ENCODE peak calls at places on chromosomes 13 and 19, in five cellular contexts. F, S, R, Q and T are unnamed samples.

GRCh38 chr13:42883771-42884170 is 102.4 kb downstream of the FAM216B start:
- DNase-seq in F (peak), S (no peak), R (no peak), Q (peak), T (no peak)

GRCh38 chr19:11539495-11540365 is 1.1 kb downstream of the CNN1 start:
- DNase-seq in F (no peak), S (no peak), R (peak), Q (no peak), T (peak)

GRCh38 chr19:46624958-46625661 is at the start of gene PTGIR:
- DNase-seq in F (peak), S (no peak), R (no peak), Q (no peak), T (peak)

GRCh38 chr13:95367309-95367843 is 66.1 kb upstream of the ABCC4 start:
- DNase-seq in F (peak), S (no peak), R (no peak), Q (no peak), T (no peak)

GRCh38 chr19:10988921-10989320 is 28.1 kb downstream of the SMARCA4 start:
- DNase-seq in F (no peak), S (no peak), R (no peak), Q (no peak), T (peak)

GRCh38 chr13:20525601-20526544 is at the start of gene CRYL1:
- DNase-seq in F (peak), S (peak), R (peak), Q (peak), T (peak)

GRCh38 chr19:49689133-49690072 is at the start of gene ADM5:
- DNase-seq in F (no peak), S (no peak), R (no peak), Q (peak), T (peak)

GRCh38 chr19:3459322-3459881 is 20.9 kb downstream of the SMIM24 start:
- DNase-seq in F (peak), S (no peak), R (no peak), Q (no peak), T (no peak)

GRCh38 chr13:37657134-37657533 is 58.6 kb upstream of the POSTN start:
- DNase-seq in F (peak), S (no peak), R (no peak), Q (peak), T (no peak)

GRCh38 chr13:48954086-48954485 is 21.6 kb upstream of the FNDC3A start:
- DNase-seq in F (peak), S (no peak), R (no peak), Q (peak), T (no peak)

GRCh38 chr13:29402168-29402621 is 193.3 kb downstream of the SLC7A1 start:
- DNase-seq in F (peak), S (no peak), R (no peak), Q (peak), T (no peak)

GRCh38 chr13:29396446-29396845 is 199.0 kb downstream of the SLC7A1 start:
- DNase-seq in F (no peak), S (no peak), R (no peak), Q (no peak), T (no peak)

GRCh38 chr13:29397265-29397664 is 198.2 kb downstream of the SLC7A1 start:
- DNase-seq in F (no peak), S (no peak), R (no peak), Q (no peak), T (no peak)
- TF ChIP-seq CTCF in F (peak), S (no peak), R (no peak), Q (peak), T (no peak)

DNA sequence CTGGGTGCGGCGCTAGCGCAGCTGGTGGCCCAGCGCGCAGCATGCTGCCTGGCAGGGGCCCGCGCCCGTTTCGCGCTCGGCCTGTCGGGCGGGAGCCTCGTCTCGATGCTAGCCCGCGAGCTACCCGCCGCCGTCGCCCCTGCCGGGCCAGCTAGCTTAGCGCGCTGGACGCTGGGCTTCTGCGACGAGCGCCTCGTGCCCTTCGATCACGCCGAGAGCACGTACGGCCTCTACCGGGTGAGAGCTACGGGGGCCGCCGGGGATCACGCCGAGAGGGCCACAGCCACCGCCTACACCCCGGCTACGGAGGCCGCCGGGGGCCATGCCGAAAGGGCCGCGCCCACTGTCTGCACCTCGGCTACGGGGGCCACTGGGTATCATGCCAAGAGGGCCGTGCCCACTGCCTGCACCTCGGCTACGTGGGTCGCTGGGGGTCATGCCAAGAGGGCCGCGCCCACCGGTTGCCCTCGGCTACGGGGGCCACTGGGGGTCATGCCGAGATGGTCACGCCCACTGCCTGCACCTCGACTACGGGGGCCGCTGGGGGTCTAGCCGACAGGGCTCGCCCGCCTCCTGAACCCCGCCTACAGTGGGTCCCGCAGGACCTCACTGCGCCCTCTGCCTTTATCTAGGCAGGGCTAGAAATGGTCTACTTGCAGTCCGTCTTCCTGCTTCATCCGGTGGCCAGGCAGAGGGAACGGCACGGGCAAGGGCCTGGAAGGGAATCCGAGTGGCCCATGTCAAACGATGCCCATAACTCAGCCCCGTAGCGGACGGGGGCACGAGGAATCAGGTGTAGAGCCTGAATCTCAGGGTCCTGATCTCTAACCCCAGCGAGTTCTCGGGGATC is 500 bp downstream of the PGLS start:
- DNase-seq in F (peak), S (peak), R (peak), Q (peak), T (peak)
- TF ChIP-seq CTCF in F (peak), S (no peak), R (peak), Q (peak), T (peak)

GRCh38 chr13:113124211-113125025 is 1.8 kb downstream of the F10 start:
- DNase-seq in F (no peak), S (no peak), R (no peak), Q (no peak), T (no peak)
- TF ChIP-seq CTCF in F (no peak), S (no peak), R (no peak), Q (no peak), T (no peak)

DNA sequence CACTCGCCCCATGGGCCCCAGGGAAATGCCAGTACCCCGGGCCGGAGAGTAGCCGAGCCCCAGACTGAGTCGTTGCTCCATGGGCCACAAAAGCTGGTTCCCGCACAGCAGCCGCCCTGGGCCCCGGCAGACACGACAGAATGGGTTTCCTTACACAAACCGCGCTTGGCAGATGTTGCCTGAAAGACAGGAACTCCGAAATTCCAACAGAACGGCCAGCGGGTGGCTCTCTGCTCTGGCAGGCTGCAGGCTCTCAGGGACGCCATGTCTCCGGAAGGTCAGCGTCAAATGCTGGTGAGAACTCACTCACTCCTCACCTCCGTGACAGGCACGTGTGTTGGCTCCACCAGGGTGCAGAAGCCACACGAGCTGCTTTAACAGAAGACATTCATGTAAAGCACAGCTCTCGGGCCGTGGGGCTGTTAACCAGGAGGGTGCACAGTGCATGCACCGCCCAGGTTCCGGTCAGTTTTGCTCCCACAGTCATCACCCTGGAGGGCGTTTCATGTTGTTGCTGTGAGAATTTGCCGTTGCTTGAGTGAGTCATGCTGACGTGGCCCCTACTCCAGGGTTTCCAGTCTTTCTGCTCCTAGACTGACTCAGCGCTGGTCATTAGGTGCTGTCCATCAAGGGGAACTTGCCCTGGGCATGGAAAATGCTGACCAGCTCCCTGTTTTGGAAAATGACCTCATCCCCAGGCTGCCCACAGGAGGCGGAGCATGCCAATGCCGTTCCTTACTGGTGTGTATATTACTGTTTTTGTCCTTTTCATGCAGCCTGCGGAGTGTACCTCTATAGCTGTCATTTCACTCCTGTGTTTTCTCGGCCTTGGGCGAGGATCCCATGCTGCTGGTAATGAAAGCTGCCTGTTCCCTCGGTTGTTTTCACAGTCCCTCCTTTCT is 44.8 kb downstream of the ANKRD10 start:
- DNase-seq in F (peak), S (no peak), R (no peak), Q (peak), T (no peak)
- TF ChIP-seq CTCF in F (no peak), S (no peak), R (no peak), Q (peak), T (no peak)

GRCh38 chr13:45419945-45420344 is 1.8 kb upstream of the SLC25A30 start:
- DNase-seq in F (no peak), S (no peak), R (no peak), Q (no peak), T (no peak)
- TF ChIP-seq CTCF in F (no peak), S (no peak), R (no peak), Q (no peak), T (no peak)

DNA sequence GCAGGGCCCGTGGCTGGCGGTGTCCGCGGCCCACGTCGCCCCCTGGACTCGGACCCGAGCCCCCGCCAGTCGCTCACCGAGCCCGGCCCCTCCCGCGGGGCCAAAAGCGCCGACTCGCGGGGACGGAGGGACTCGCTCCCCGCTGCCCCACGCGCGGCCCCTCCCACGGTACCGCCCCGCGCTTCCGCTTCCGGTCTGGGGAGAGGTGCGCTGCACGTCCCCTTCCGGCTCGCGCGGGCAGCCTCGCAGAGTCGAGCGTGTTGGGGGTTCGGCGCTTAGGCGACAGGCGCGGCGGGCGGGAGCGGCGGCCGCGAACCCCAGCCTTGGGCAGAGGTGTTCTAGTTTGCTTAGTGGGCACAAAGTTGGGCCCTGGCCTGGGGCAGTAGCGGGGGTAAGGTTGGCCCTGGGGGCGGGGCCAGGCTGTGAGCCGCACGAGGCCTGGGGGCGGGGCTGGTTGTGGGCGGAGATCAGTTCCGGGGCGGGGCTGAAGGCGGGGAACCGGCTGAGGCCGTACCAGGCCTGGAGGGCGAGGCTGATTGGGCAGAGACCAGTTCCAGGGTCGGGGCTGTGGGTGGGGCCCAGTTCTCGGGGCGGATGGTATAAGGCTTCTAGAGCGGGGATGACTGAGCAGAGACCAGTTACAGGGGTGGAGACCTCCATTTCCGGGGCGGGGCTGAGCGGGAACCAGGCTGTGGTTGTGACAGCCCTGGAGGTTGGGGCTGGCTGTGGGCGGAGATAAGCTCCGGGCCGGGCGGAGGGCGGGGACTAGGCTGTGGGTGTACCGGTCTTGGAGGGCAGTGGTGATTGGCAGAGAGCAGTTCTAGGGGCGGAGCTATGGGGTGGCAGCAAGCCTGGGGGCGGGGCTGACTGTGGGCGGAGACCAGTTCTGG is at the start of the genes MBD3L1 and ZNF558:
- DNase-seq in F (peak), S (peak), R (peak), Q (peak), T (peak)
- TF ChIP-seq CTCF in F (no peak), S (no peak), R (peak), Q (peak), T (peak)

DNA sequence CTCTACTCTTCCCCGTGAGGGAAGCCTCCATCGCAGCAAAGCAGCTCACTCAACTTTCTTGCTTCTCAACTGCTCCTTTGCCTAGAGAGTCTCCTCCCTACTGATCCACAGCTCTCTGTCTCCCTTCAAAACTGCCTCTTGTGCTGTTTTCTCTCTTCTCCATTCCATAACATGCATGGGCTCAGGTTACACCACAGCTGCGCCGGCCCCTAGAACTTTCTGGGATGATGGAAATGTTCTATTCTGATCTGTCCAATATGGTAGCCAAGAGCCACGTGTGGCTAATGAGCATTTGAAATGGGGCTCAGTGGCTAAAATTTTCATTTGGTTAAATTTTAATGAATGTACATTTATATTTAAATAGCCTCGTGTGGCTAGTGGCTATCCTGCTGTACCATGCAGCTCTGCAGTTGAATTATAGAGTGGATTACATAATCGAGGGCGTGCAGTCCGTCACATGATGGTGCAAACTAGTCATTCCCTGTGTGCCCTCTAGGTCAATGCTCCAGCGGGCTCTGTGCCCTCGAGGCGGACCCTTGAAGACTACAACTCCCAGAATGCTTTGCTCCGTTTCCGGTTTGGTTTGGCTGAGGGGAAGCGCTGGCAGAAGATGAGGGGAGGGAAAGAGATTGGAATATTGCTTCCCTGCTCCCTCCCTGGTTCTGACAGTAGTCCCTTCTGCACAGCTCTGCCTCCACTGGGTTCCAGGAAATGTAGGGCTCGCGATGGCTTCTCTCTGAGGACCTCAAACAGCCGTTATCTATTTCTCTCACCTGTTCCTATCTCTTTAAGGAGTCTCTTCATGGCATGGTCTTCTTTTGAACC is 109.8 kb downstream of the CACNA1A start:
- DNase-seq in F (peak), S (peak), R (no peak), Q (peak), T (no peak)
- TF ChIP-seq CTCF in F (no peak), S (no peak), R (no peak), Q (no peak), T (no peak)

GRCh38 chr19:30684613-30685012 is 312.4 kb downstream of the ZNF536 start:
- DNase-seq in F (no peak), S (no peak), R (no peak), Q (no peak), T (no peak)
- TF ChIP-seq CTCF in F (no peak), S (no peak), R (no peak), Q (no peak), T (no peak)